ENCODE peak calls at places on chromosome 10, in eight cellular contexts. K, E, P, M, N, X, A and C are unnamed samples.

GRCh38 chr10:132153616-132154217 is 33.0 kb upstream of the DPYSL4 start:
- DNase-seq in P (no peak), X (no peak), K (no peak), N (no peak), E (no peak), M (no peak), A (no peak), C (no peak)

GRCh38 chr10:61197022-61197421 is 253.0 kb upstream of the RHOBTB1 start:
- DNase-seq in N (no peak), X (no peak), P (no peak), E (no peak), A (no peak), K (peak; percentile 20), M (no peak), C (no peak)

GRCh38 chr10:28263136-28263857 is 39.6 kb downstream of the MPP7 start:
- DNase-seq in P (no peak), X (no peak), M (no peak), A (no peak), E (no peak), N (no peak), K (no peak), C (no peak)

GRCh38 chr10:102230861-102231356 is 4.8 kb downstream of the ELOVL3 start:
- DNase-seq in P (no peak), A (no peak), N (peak; percentile 28), M (peak; percentile 17), K (no peak), X (no peak), E (no peak), C (no peak)

GRCh38 chr10:97273700-97274099 is 18.7 kb downstream of the ARHGAP19 start:
- DNase-seq in N (no peak), P (no peak), K (no peak), E (no peak), A (no peak), M (no peak), X (no peak), C (no peak)

GRCh38 chr10:100043344-100043743 is 33.6 kb upstream of the DNMBP start:
- DNase-seq in K (no peak), P (no peak), M (no peak), E (no peak), X (no peak), N (no peak), A (no peak), C (no peak)

GRCh38 chr10:130491698-130492050 is 355.5 kb downstream of the GLRX3 start:
- DNase-seq in M (no peak), X (no peak), E (no peak), K (no peak), N (no peak), A (no peak), P (no peak), C (no peak)

GRCh38 chr10:49655099-49655498 is 24.4 kb upstream of the C10orf53 start:
- DNase-seq in A (no peak), P (no peak), K (no peak), M (no peak), N (no peak), X (no peak), E (no peak), C (no peak)

GRCh38 chr10:35219906-35220890 is 93.6 kb downstream of the CREM start:
- DNase-seq in E (no peak), P (peak; percentile 85), A (no peak), X (no peak), K (no peak), M (no peak), N (no peak), C (peak; percentile 53)

GRCh38 chr10:102919992-102920736 is 2.1 kb downstream of the CNNM2 start:
- DNase-seq in K (no peak), P (no peak), M (no peak), X (no peak), N (no peak), E (no peak), A (no peak), C (peak; percentile 14)

GRCh38 chr10:12360461-12360860 is 11.1 kb downstream of the CAMK1D start:
- DNase-seq in E (no peak), X (no peak), A (no peak), N (no peak), M (no peak), K (no peak), P (no peak), C (no peak)

GRCh38 chr10:96789571-96790108 is 42.5 kb upstream of the LCOR start:
- DNase-seq in A (no peak), E (no peak), P (no peak), M (no peak), X (no peak), K (no peak), N (no peak), C (peak; percentile 49)

GRCh38 chr10:101570764-101571572 is 17.1 kb downstream of the POLL start:
- DNase-seq in N (no peak), X (no peak), A (no peak), M (no peak), E (no peak), P (no peak), K (no peak), C (no peak)

GRCh38 chr10:88091490-88092061 is 228.2 kb downstream of the PTEN start:
- DNase-seq in M (no peak), E (no peak), P (no peak), K (no peak), A (no peak), X (no peak), N (no peak), C (no peak)

GRCh38 chr10:128160335-128160734 is 34.1 kb upstream of the MKI67 start:
- DNase-seq in K (no peak), P (no peak), E (no peak), M (no peak), N (no peak), A (no peak), X (no peak), C (no peak)

GRCh38 chr10:128161031-128161430 is 34.8 kb upstream of the MKI67 start:
- DNase-seq in A (no peak), P (no peak), N (no peak), E (no peak), K (no peak), M (no peak), X (no peak), C (no peak)

GRCh38 chr10:128156999-128157755 is 31.0 kb upstream of the MKI67 start:
- DNase-seq in X (no peak), K (no peak), A (no peak), E (no peak), P (no peak), N (no peak), M (no peak), C (no peak)

GRCh38 chr10:128152741-128153583 is 26.7 kb upstream of the MKI67 start:
- DNase-seq in P (no peak), N (no peak), X (no peak), M (no peak), E (no peak), K (no peak), A (no peak), C (no peak)

DNA sequence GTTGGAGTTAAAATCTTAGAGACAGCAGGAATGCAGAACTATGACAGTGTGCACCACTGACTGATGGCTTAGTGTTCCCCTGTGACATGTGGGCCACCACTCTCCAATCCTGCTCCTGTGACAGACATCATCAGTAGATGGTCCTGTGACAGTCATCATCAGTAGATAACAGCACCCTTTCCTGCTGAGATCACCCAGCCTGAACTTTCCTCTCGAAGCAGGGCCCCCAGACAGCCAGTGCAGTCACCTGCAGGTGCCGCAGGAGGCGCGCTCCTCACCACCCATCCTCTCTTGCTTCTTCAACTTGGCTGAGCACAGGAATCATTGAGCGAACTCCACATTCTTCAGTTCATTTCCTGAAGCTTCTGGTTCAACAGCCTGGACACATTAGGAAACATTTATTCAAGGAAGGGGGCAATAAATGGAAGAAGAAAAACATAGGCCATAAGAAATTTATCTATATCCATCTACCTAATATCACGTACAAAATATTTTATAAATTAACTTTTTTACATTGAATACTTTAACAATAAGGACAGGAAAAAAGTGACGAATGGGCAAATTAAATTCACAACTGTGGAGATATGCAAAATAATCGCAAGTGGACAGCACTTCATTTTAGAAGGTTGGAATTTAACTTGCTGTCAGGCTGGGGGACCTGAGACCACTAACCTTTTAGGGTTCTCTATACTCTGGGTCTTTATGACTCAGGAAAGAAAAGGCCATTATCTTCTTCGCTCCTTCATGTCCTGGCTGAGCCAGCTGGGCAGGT is 32.0 kb upstream of the MKI67 start:
- DNase-seq in N (no peak), M (no peak), E (no peak), K (no peak), A (no peak), X (no peak), P (no peak), C (no peak)
- TF ChIP-seq CTCF in N (no peak), M (no peak), E (no peak), K (no peak), A (no peak), X (no peak), P (no peak), C (no peak)

DNA sequence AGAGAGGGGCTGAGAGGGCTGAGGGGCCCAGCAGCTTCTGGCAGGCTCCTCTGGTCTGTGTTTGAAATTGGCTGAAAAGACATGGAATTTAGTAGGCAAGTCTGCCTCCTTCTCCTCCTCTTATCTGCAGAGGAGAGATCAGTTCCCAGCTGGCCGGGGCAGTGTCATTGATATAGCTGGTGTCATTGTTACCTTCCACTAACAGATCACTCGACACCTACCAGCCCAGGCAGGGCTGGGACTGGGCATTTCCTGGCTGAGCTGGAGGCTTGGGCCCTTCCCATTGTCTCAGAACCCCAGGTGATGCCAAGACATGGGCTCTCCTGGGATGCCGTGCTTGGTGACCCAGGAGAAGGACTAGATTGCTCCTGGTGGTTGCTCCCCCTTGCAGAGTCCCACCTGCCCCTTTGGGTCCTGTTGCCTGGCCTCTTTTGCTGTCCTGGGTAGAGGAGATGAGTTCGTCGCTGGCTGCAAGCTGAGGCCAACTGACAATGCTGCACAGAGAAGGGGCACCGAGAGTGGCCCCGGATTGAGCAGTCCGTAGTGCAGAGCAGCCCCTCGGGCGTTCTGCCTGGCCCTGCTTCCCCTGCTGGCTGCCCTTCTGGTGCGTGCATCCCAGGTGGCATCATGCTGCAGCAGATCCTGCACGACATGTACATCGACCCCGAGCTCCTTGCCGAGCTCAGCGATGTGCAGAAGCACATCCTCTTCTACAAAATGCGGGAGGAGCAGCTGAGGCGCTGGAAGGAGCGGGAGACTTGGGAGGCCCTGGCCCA is at the start of gene SH2D4B:
- DNase-seq in N (no peak), A (no peak), M (no peak), X (no peak), P (no peak), E (no peak), K (no peak), C (no peak)
- H3K4me3 ChIP-seq in N (no peak within 1 kb of the TSS), A (no peak within 1 kb of the TSS), M (no peak within 1 kb of the TSS), X (no peak within 1 kb of the TSS), P (no peak within 1 kb of the TSS), E (no peak within 1 kb of the TSS), K (no peak within 1 kb of the TSS), C (no peak within 1 kb of the TSS)

DNA sequence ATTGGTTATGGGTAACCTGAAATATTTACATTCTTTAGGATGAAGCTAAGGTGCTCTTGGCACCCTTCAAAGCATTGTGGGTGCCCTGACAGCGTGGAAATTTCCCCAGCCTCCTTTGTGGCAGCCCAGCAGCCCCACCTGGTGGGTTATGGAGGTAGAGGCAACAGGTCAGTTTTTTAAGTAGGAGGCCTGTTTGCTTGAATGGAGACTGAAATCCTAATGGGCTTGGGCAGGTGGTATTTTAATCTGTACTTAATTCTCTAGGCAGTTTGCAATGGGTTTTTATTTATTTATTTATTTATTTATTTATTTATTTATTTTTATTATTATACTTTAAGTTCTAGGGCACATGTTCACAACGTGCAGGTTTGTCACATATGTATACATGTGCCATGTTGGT is 139.4 kb downstream of the EPC1 start:
- DNase-seq in M (peak; percentile 63), A (no peak), E (peak; percentile 64), K (peak; percentile 20), N (peak; percentile 65), X (no peak), P (peak; percentile 11), C (peak; percentile 52)
- TF ChIP-seq CTCF in M (peak; percentile 71), A (peak; percentile 72), E (peak; percentile 44), K (peak; percentile 62), N (peak; percentile 85), X (peak; percentile 71), P (peak; percentile 59), C (peak; percentile 75)

GRCh38 chr10:5873515-5873995 is 16.1 kb downstream of the ANKRD16 start:
- DNase-seq in E (peak; percentile 84), A (peak; percentile 25), M (peak; percentile 86), K (peak; percentile 44), X (no peak), N (peak; percentile 86), P (peak; percentile 71), C (peak; percentile 88)
- H3K4me3 ChIP-seq in E (no peak overlapping the region), A (no peak overlapping the region), M (no peak overlapping the region), K (no peak overlapping the region), X (no peak overlapping the region), N (no peak overlapping the region), P (no peak overlapping the region), C (no peak overlapping the region)